ENCODE peak calls at places on chromosomes 2 and 18, in ten cellular contexts. G is HFFc6; N is A172; Y is stimulated activated CD8-positive, alpha-beta memory T cell treated with anti-CD3 and anti-CD28 coated beads, Interleukin-7, amount 100 ng/mL, for 24 hours; F is epithelial cell of esophagus; W is amniotic epithelial cell; L is HTR-8/SVneo; Q is CD8-positive, alpha-beta T cell; B is left cardiac atrium; J is T-helper 17 cell. M is an unnamed sample.

GRCh38 chr2:8682719-8683667 is 1.1 kb downstream of the ID2 start:
- DNase-seq in W (peak; percentile 53), L (no peak), Q (peak; percentile 60), G (peak; percentile 63), J (no peak), Y (no peak), B (peak; percentile 60), N (peak; percentile 39), F (peak; percentile 48), M (no peak)

GRCh38 chr2:227870710-227871374 is 589 bp upstream of the DAW1 start:
- DNase-seq in N (peak; percentile 90), F (peak; percentile 92), Q (no peak), L (peak; percentile 62), B (no peak), W (peak; percentile 96), J (no peak), Y (no peak), G (peak; percentile 71), M (peak; percentile 91)

GRCh38 chr2:152473151-152473857 is 138.3 kb downstream of the FMNL2 start:
- DNase-seq in J (no peak), B (no peak), W (no peak), G (no peak), N (no peak), Y (no peak), Q (no peak), F (peak; percentile 63), L (no peak), M (no peak)

GRCh38 chr2:150232871-150233270 is 254.6 kb downstream of the RND3 start:
- DNase-seq in B (no peak), W (no peak), Q (no peak), Y (no peak), G (no peak), F (no peak), L (no peak), J (no peak), N (no peak), M (no peak)

GRCh38 chr2:144519934-144520717 is at the start of gene ZEB2:
- DNase-seq in W (peak; percentile 68), G (peak; percentile 89), Y (no peak), Q (peak; percentile 56), J (no peak), N (peak; percentile 65), B (peak; percentile 54), F (no peak), L (no peak), M (no peak)

GRCh38 chr2:70094978-70095832 is 7.9 kb downstream of the PCBP1 start:
- DNase-seq in Q (peak; percentile 55), W (no peak), L (no peak), N (no peak), J (no peak), G (no peak), B (peak; percentile 63), F (peak; percentile 89), Y (no peak), M (no peak)

GRCh38 chr2:239606955-239607794 is 206.4 kb upstream of the HDAC4 start:
- DNase-seq in Y (no peak), B (no peak), J (no peak), N (no peak), G (no peak), L (no peak), F (no peak), W (no peak), Q (no peak), M (no peak)

GRCh38 chr18:7609617-7610016 is 42.5 kb downstream of the PTPRM start:
- DNase-seq in L (no peak), J (no peak), B (no peak), N (no peak), Y (no peak), F (no peak), Q (no peak), G (no peak), W (no peak), M (no peak)

GRCh38 chr2:41782306-41783158 is 265.3 kb upstream of the PKDCC start:
- DNase-seq in Q (no peak), F (peak; percentile 54), B (no peak), N (peak; percentile 39), W (peak; percentile 16), L (peak; percentile 39), J (no peak), G (peak; percentile 16), Y (no peak), M (peak; percentile 11)

GRCh38 chr18:58887613-58887963 is 22.9 kb downstream of the ZNF532 start:
- DNase-seq in L (peak; percentile 75), Y (no peak), B (peak; percentile 80), F (peak; percentile 63), N (peak; percentile 78), Q (no peak), G (no peak), W (peak; percentile 80), J (no peak), M (peak; percentile 59)

GRCh38 chr18:78293516-78293915 is 686.1 kb upstream of the SALL3 start:
- DNase-seq in B (no peak), N (no peak), Q (no peak), L (no peak), W (no peak), G (no peak), F (no peak), J (no peak), Y (no peak), M (no peak)

GRCh38 chr2:124563415-124563814 is 538.3 kb downstream of the CNTNAP5 start:
- DNase-seq in N (no peak), G (no peak), W (no peak), Y (no peak), B (no peak), L (no peak), J (no peak), F (no peak), Q (no peak), M (no peak)

GRCh38 chr2:179655627-179656026 is 205.8 kb downstream of the ZNF385B start:
- DNase-seq in N (peak; percentile 9), Q (no peak), B (no peak), F (peak; percentile 56), L (no peak), J (no peak), Y (no peak), G (peak; percentile 42), W (peak; percentile 18), M (peak; percentile 4)

GRCh38 chr18:73136134-73136533 is 268.3 kb upstream of the NETO1 start:
- DNase-seq in F (peak; percentile 30), G (peak; percentile 42), N (no peak), Y (no peak), B (no peak), Q (no peak), W (no peak), L (no peak), J (no peak), M (no peak)

GRCh38 chr2:182259629-182260150 is 167.1 kb downstream of the PDE1A start:
- DNase-seq in N (no peak), W (no peak), Y (no peak), J (no peak), F (no peak), G (peak; percentile 15), L (no peak), Q (no peak), B (no peak), M (peak; percentile 10)

GRCh38 chr2:64049633-64050220 is 30.5 kb upstream of the VPS54 start:
- DNase-seq in Y (no peak), B (peak; percentile 50), F (peak; percentile 78), L (peak; percentile 73), Q (peak; percentile 72), G (peak; percentile 58), J (peak; percentile 16), W (peak; percentile 64), N (peak; percentile 69), M (no peak)

GRCh38 chr18:10081477-10081876 is 167.7 kb downstream of the VAPA start:
- DNase-seq in L (no peak), J (no peak), W (peak; percentile 71), G (no peak), Q (no peak), B (no peak), F (no peak), N (no peak), Y (no peak), M (no peak)

GRCh38 chr2:68855550-68855949 is 15.6 kb downstream of the BMP10 start:
- DNase-seq in G (no peak), Y (no peak), L (no peak), N (no peak), J (no peak), F (no peak), Q (no peak), W (no peak), B (no peak), M (no peak)